ENCODE peak calls at places on chromosomes 5 and 9, in five cellular contexts. W is HepG2, J is H1, H is upper lobe of left lung, X is tibial nerve. Y is an unnamed sample.

GRCh38 chr9:113648048-113648447 is 184.5 kb downstream of the RGS3 start:
- DNase-seq in H (peak; percentile 16), X (no peak), J (no peak), W (no peak), Y (no peak)

GRCh38 chr9:112554516-112554915 is 67.9 kb downstream of the KIAA1958 start:
- DNase-seq in X (no peak), H (no peak), J (no peak), W (no peak), Y (no peak)

GRCh38 chr9:32403567-32403966 is 19.1 kb downstream of the ACO1 start:
- DNase-seq in W (no peak), J (no peak), H (no peak), X (no peak), Y (no peak)

GRCh38 chr5:114477816-114478330 is 116.0 kb downstream of the KCNN2 start:
- DNase-seq in H (no peak), X (no peak), J (no peak), W (no peak), Y (no peak)

GRCh38 chr9:127955294-127956015 is 17.8 kb upstream of the DPM2 start:
- DNase-seq in W (peak; percentile 93), J (peak; percentile 75), X (no peak), H (peak; percentile 93), Y (peak; percentile 93)

GRCh38 chr5:54646285-54647101 is 128.9 kb downstream of the SNX18 start:
- DNase-seq in J (peak; percentile 46), H (peak; percentile 86), W (no peak), X (peak; percentile 65), Y (peak; percentile 72)

GRCh38 chr9:116870566-116870965 is 183.5 kb downstream of the TRIM32 start:
- DNase-seq in H (no peak), W (peak; percentile 2), X (no peak), J (peak; percentile 46), Y (no peak)

GRCh38 chr5:76162335-76162734 is 79.2 kb downstream of the SV2C start:
- DNase-seq in X (no peak), J (no peak), H (no peak), W (no peak), Y (no peak)

GRCh38 chr9:88106492-88106891 is 31.8 kb downstream of the SPATA31C2 start:
- DNase-seq in W (no peak), J (no peak), X (peak; percentile 31), H (no peak), Y (peak; percentile 57)

GRCh38 chr9:33106827-33107621 is 30.6 kb upstream of the SMU1 start:
- DNase-seq in H (no peak), J (no peak), W (no peak), X (no peak), Y (no peak)

GRCh38 chr5:17763301-17763700 is 129.0 kb downstream of the TAF11L14 start:
- DNase-seq in H (no peak), W (no peak), X (no peak), J (no peak), Y (no peak)

GRCh38 chr5:137794863-137795262 is 40.7 kb upstream of the HNRNPA0 start:
- DNase-seq in X (no peak), J (no peak), W (no peak), H (no peak), Y (no peak)

DNA sequence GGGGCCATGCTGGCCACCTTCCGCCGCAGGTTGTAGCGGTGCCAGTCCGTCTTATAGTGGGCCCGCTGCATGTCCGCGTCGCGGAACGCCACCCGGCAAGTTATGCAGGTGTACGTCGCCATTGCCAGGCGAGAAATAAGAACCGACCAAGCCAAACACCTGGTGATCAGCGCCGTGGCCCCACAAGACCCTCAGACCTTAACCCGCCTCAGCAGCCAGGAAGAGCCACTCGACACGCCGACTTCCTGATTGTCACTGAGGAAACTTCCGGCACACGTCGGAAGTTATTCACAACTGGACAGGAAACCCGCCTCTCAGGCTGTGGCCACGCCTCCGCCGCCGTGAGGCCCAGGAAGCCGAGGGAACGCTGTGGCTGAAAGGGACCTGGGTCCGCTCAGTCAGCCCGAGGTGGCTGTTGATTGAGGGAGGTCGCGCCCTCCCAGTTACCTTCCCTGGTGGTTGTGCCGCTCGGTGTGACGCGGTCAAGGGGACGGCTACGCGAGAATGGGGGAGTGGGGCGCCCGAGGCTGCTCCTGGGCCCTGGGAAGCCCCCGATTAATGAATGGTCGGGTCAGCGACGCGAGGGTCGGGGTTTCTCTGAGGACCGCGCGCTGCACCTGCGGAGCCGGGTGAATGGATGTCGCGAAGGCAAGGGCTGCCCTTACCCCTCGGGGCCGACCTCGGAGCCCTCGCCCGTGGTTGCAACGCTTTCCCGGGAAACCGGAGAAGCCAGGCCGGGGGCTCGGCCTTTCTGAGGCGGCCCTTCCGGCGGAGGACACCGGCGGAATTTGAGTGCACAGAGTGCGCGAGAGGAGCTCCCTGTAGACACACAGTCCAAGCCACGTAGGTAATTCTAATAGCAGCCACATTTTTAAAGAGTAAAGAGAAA is at the start of gene ZNF622:
- DNase-seq in X (peak; percentile 89), H (peak; percentile 95), W (peak; percentile 91), J (peak; percentile 86), Y (peak; percentile 94)
- H3K4me3 ChIP-seq in X (peak within 1 kb of the TSS; percentile 89), H (peak within 1 kb of the TSS; percentile 79), W (peak within 1 kb of the TSS; percentile 97), J (peak within 1 kb of the TSS; percentile 98), Y (peak within 1 kb of the TSS; percentile 47)

GRCh38 chr5:8213701-8214240 is 344.8 kb downstream of the MTRR start:
- DNase-seq in W (no peak), X (no peak), H (no peak), J (no peak), Y (no peak)

GRCh38 chr5:8209500-8209899 is 340.6 kb downstream of the MTRR start:
- DNase-seq in X (no peak), W (no peak), J (no peak), H (no peak), Y (no peak)

GRCh38 chr5:8208307-8208706 is 339.4 kb downstream of the MTRR start:
- DNase-seq in H (no peak), W (no peak), X (no peak), J (no peak), Y (no peak)
- TF ChIP-seq CTCF in H (no peak), W (no peak), X (no peak), J (no peak), Y (no peak)

DNA sequence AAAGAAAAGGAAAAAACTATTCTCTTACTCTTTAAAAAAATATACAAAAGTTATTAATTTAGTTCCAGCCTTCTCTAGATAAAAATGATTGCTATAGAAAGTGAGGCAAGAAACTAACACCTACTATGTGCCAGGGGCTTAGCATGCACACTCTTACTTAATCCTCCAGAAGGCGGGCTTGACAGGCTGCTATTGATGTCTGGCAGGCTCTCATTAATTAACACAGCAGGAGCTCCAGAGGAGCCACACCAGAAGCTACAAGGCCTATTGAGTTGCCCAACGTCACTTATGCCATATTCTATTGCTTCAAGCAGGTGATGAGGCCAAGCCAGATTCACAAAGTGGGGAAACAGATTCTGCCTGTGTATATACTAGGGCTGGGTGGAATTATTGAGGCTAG is 54.6 kb upstream of the CLINT1 start:
- DNase-seq in X (no peak), H (peak; percentile 49), W (no peak), J (no peak), Y (no peak)
- TF ChIP-seq EP300 in X (no peak), H (no peak), W (no peak), J (no peak), Y (no peak)

DNA sequence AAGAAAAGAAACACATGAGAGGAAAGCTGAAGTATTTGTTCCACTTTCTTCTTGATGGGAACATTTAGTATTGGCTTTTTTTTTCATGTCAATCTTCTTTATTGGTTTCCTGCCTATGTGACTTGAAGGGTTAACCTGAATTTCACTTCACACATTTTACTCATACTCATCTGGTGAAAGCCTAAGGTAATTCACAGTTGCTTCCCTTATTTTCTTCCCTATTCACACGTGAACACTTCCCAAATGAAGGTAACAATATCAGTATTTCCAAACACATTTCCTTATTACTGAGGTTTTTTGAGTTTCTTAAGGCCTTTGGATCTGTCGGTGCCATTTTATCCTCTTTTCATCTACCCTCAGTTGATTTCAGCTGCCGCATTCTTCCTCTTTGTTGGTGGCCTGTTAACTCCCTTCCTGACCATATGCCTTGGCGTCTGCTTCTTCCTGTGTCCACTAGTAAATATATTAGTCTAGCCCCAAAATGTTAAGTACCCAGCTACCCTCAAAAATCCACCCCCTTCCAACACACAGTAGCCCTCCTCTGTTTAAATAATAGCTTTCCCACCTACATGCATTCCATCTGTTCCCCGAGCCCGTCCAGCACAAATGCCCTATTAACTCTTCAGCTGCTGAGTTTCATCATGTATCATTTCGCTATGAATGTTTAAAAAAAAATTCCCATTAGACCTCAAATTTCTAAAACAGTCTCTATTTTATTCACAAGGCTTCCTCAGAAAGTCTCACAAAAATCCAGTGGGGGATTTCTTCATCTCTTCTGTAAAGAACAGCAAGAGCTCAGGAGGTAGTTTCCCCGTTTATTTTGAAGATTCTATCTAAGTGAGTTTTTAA is 97.3 kb downstream of the USP20 start:
- DNase-seq in W (no peak), H (no peak), J (no peak), X (peak; percentile 39), Y (no peak)
- H3K4me3 ChIP-seq in W (no peak overlapping the region), H (no peak overlapping the region), J (no peak overlapping the region), X (no peak overlapping the region), Y (no peak overlapping the region)

DNA sequence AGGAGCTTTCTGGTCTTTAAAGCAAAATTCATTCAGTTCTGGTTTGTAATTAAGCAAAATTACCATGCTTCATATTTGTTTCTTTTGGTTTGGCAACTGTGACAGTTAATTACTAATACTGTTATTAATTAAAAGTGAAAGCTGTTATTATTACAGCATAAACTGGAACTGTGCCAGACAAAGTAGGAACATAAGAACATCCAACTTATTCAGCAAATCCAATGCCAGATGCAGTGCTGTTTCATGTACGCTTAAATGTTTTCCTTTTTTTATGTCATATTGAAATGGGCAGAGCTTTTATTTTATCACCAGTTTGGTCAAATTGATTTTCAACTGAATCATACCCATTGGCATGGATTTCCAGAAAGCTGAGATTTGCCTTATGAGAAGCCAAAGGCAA is 70.5 kb upstream of the DAB2 start:
- DNase-seq in H (no peak), X (no peak), W (no peak), J (no peak), Y (no peak)
- TF ChIP-seq CTCF in H (no peak), X (no peak), W (no peak), J (no peak), Y (no peak)

GRCh38 chr5:172792693-172793570 is 21.9 kb upstream of the DUSP1 start:
- DNase-seq in J (no peak), W (no peak), H (no peak), X (no peak), Y (no peak)

GRCh38 chr5:172797800-172798199 is 26.8 kb upstream of the DUSP1 start:
- DNase-seq in H (no peak), X (no peak), W (peak; percentile 54), J (no peak), Y (no peak)

GRCh38 chr5:172793577-172794488 is 22.8 kb upstream of the DUSP1 start:
- DNase-seq in X (no peak), W (peak; percentile 70), J (no peak), H (peak; percentile 64), Y (no peak)

GRCh38 chr5:172796306-172796705 is 25.3 kb upstream of the DUSP1 start:
- DNase-seq in H (no peak), X (no peak), W (no peak), J (no peak), Y (no peak)

DNA sequence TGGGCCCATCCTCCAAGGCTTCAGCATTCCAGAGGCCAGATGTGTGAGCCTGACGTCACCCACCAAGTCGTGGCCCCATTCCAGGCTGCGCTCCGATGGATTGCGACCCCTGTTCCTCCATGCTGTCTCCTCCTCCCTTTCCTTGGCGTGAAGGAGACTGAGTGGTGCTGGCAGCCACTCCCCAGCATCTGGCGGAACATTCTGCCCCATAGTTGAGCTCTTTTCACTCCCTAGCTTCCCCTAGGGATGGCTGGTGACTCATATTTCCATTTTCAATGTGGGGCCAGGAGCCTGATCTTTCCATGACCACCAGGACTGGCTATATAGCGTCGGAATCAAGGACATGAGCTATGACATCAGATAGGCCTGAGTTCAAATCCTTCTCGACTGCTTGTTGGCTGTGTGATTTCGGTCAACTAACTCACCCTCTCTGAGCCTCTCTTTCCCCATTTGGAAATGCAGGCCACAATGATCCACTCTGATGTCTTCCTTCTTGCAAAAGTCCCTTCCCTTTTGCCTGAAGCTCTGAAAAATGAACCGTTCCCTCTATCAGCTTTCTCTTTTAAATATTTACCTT is 24.5 kb upstream of the DUSP1 start:
- DNase-seq in W (no peak), J (no peak), H (peak; percentile 63), X (peak; percentile 95), Y (peak; percentile 82)
- TF ChIP-seq EP300 in W (no peak), J (no peak), H (no peak), X (peak; percentile 99), Y (peak; percentile 92)

Y was measured in transverse colon.